ENCODE peak calls at places on chromosomes 5 and 9, in nine cellular contexts. H is lower lobe of right lung; W is MCF 10A; Q is AG04450; G is uterus; D is WTC11; X is GM20000; I is RWPE1; T is CD4-positive, alpha-beta T cell. M is an unnamed sample.

GRCh38 chr5:83472508-83473343 is 1.2 kb downstream of the VCAN start:
- DNase-seq in H (peak; percentile 61), W (no peak), Q (no peak), G (peak; percentile 33), D (peak; percentile 59), X (peak; percentile 62), I (peak; percentile 55), T (no peak), M (peak; percentile 67)

GRCh38 chr9:994005-994404 is 17.6 kb downstream of the DMRT3 start:
- DNase-seq in H (no peak), W (no peak), Q (no peak), G (no peak), D (no peak), X (peak; percentile 42), I (no peak), T (no peak), M (no peak)

GRCh38 chr5:98773214-98773463 is 324 bp upstream of the RGMB start:
- DNase-seq in H (no peak), W (no peak), Q (no peak), G (no peak), D (no peak), X (no peak), I (no peak), T (no peak), M (no peak)

GRCh38 chr5:179806250-179807045 is at the start of gene MGAT4B:
- DNase-seq in H (peak; percentile 85), W (peak; percentile 87), Q (no peak), G (peak; percentile 58), D (peak; percentile 74), X (peak; percentile 96), I (peak; percentile 86), T (peak; percentile 62), M (peak; percentile 92)

GRCh38 chr5:94463739-94464138 is 154.7 kb downstream of the KIAA0825 start:
- DNase-seq in H (no peak), W (no peak), Q (no peak), G (no peak), D (no peak), X (no peak), I (no peak), T (no peak), M (no peak)

GRCh38 chr9:89038354-89039091 is 47.3 kb downstream of the S1PR3 start:
- DNase-seq in H (no peak), W (peak; percentile 78), Q (peak; percentile 85), G (no peak), D (no peak), X (no peak), I (peak; percentile 37), T (no peak), M (no peak)

GRCh38 chr5:172009536-172010270 is 3.3 kb upstream of the FBXW11 start:
- DNase-seq in H (no peak), W (no peak), Q (no peak), G (no peak), D (no peak), X (no peak), I (no peak), T (no peak), M (no peak)

GRCh38 chr9:6484210-6484609 is 71.2 kb downstream of the UHRF2 start:
- DNase-seq in H (no peak), W (no peak), Q (no peak), G (no peak), D (no peak), X (no peak), I (no peak), T (no peak), M (no peak)

GRCh38 chr9:12723409-12724028 is 30.3 kb downstream of the TYRP1 start:
- DNase-seq in H (no peak), W (peak; percentile 35), Q (no peak), G (no peak), D (no peak), X (no peak), I (no peak), T (no peak), M (peak; percentile 24)

GRCh38 chr5:69276422-69277174 is 41.9 kb downstream of the CDK7 start:
- DNase-seq in H (no peak), W (no peak), Q (no peak), G (no peak), D (no peak), X (no peak), I (no peak), T (no peak), M (no peak)

GRCh38 chr9:95807326-95807947 is 68.1 kb upstream of the ERCC6L2 start:
- DNase-seq in H (no peak), W (no peak), Q (no peak), G (peak; percentile 19), D (no peak), X (no peak), I (no peak), T (no peak), M (no peak)

GRCh38 chr9:115939065-115939765 is 214.4 kb upstream of the PAPPA start:
- DNase-seq in H (no peak), W (peak; percentile 77), Q (no peak), G (no peak), D (no peak), X (no peak), I (peak; percentile 83), T (no peak), M (no peak)

GRCh38 chr9:98726735-98727134 is 18.0 kb upstream of the GABBR2 start:
- DNase-seq in H (no peak), W (no peak), Q (peak; percentile 51), G (no peak), D (no peak), X (no peak), I (no peak), T (no peak), M (no peak)

GRCh38 chr5:127801751-127802476 is 98.7 kb downstream of the CCDC192 start:
- DNase-seq in H (no peak), W (no peak), Q (no peak), G (no peak), D (no peak), X (no peak), I (no peak), T (no peak), M (no peak)

GRCh38 chr5:127796207-127796606 is 93.0 kb downstream of the CCDC192 start:
- DNase-seq in H (no peak), W (no peak), Q (no peak), G (no peak), D (no peak), X (no peak), I (no peak), T (no peak), M (no peak)

GRCh38 chr5:127802477-127802865 is 99.3 kb downstream of the CCDC192 start:
- DNase-seq in H (no peak), W (no peak), Q (no peak), G (no peak), D (no peak), X (no peak), I (no peak), T (no peak), M (no peak)

GRCh38 chr5:127793879-127794278 is 90.7 kb downstream of the CCDC192 start:
- DNase-seq in H (no peak), W (no peak), Q (no peak), G (no peak), D (no peak), X (no peak), I (no peak), T (no peak), M (no peak)

DNA sequence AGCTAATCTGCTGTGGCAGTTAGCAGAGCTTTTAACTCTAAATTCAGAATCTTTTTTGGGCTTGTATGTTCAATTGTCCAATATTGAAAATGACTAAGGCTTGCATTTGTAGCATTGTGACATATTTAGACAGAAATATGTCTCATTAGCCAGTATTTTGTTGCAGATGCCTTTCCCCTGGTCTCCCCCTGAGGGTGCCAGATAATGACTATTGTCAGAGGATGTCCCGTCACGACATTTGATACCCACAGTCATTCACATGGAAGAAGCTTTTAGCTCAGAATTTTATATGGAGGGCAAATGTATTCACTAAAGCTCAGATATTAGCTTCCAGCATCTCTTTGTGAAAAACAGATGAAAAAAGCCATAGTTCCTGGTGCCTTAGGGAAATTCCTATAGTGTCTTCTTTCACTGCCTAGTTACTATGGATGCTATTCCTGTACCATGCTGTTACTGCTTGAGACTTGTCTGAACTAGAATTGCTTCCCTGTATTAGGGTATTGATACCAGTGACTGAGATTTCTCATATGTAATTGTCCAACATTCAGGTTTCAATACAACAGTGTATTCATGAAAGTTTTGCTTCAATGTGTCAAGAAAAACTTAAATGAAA is 96.2 kb downstream of the CCDC192 start:
- DNase-seq in H (no peak), W (no peak), Q (no peak), G (no peak), D (no peak), X (no peak), I (no peak), T (no peak), M (no peak)
- TF ChIP-seq CTCF in H (no peak), W (no peak), Q (no peak), G (no peak), D (no peak), X (no peak), I (no peak), T (no peak), M (no peak)

GRCh38 chr5:162248107-162248713 is 180.6 kb downstream of the GABRG2 start:
- DNase-seq in H (no peak), W (peak; percentile 18), Q (no peak), G (no peak), D (peak; percentile 76), X (no peak), I (peak; percentile 5), T (no peak), M (no peak)
- TF ChIP-seq CTCF in H (no peak), W (peak; percentile 32), Q (peak; percentile 24), G (no peak), D (peak; percentile 61), X (no peak), I (peak; percentile 14), T (no peak), M (no peak)

DNA sequence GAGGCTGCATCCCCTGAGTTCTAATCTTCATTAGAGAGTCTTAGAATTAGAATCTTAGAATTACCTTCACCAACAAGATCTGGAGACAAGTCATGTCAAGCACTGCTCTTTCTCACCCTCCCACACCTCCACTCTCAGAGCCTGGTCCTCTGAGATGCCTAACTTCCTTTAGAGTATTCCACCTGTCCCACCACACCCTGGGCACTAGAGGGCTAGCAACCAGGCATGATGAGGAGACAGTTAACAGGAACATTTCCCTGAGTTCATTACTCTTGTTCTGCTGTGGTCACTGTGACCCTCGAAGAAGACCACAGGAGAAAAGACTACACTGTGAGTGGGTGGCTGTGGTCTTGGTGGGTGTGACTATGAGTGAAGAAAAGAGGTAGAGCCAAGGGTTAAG is 25.2 kb upstream of the MAP1B start:
- DNase-seq in H (no peak), W (peak; percentile 14), Q (no peak), G (no peak), D (no peak), X (no peak), I (no peak), T (no peak), M (no peak)
- TF ChIP-seq CTCF in H (no peak), W (no peak), Q (no peak), G (no peak), D (no peak), X (no peak), I (no peak), T (no peak), M (no peak)

GRCh38 chr5:167530548-167530947 is 760.9 kb upstream of the WWC1 start:
- DNase-seq in H (no peak), W (no peak), Q (no peak), G (no peak), D (no peak), X (no peak), I (no peak), T (no peak), M (no peak)

GRCh38 chr5:167528651-167529050 is 762.8 kb upstream of the WWC1 start:
- DNase-seq in H (no peak), W (no peak), Q (no peak), G (no peak), D (no peak), X (no peak), I (no peak), T (no peak), M (no peak)

GRCh38 chr5:167534131-167534530 is 757.3 kb upstream of the WWC1 start:
- DNase-seq in H (no peak), W (no peak), Q (no peak), G (no peak), D (no peak), X (no peak), I (no peak), T (no peak), M (no peak)
- TF ChIP-seq CTCF in H (no peak), W (no peak), Q (no peak), G (no peak), D (no peak), X (no peak), I (no peak), T (no peak), M (no peak)